ENCODE peak calls at places on chromosome 14, in six cellular contexts. Y is astrocyte, X is GM23338, R is GM20000, W is lower lobe of right lung, Q is HepG2. D is an unnamed sample.
A peak's percentile ranks its signal among the peaks of the same experiment; 100 is the strongest.

GRCh38 chr14:96434040-96434439 is 42.1 kb downstream of the AK7 start:
- DNase-seq in Y (no peak), X (no peak), R (no peak), W (no peak), Q (no peak), D (no peak)

GRCh38 chr14:91414475-91415342 is 2.9 kb downstream of the CCDC88C start:
- DNase-seq in Y (no peak), X (peak; percentile 70), R (no peak), W (no peak), Q (no peak), D (no peak)

GRCh38 chr14:99237288-99237687 is 34.7 kb downstream of the BCL11B start:
- DNase-seq in Y (no peak), X (no peak), R (no peak), W (peak; percentile 9), Q (no peak), D (no peak)

GRCh38 chr14:32588448-32589320 is 259.6 kb downstream of the AKAP6 start:
- DNase-seq in Y (peak; percentile 40), X (peak; percentile 74), R (peak; percentile 30), W (no peak), Q (peak; percentile 43), D (no peak)

GRCh38 chr14:103500148-103500990 is 22.3 kb downstream of the CKB start:
- DNase-seq in Y (peak; percentile 56), X (peak; percentile 95), R (peak; percentile 71), W (peak; percentile 94), Q (peak; percentile 72), D (peak; percentile 90)

GRCh38 chr14:49865431-49865859 is 12.9 kb upstream of the NEMF start:
- DNase-seq in Y (no peak), X (peak; percentile 89), R (no peak), W (peak; percentile 83), Q (peak; percentile 48), D (peak; percentile 92)

GRCh38 chr14:45526715-45527549 is 273.9 kb upstream of the MIS18BP1 start:
- DNase-seq in Y (no peak), X (peak; percentile 85), R (peak; percentile 46), W (no peak), Q (peak; percentile 63), D (peak; percentile 7)

GRCh38 chr14:99512571-99513182 is 31.5 kb downstream of the CCNK start:
- DNase-seq in Y (no peak), X (no peak), R (no peak), W (no peak), Q (no peak), D (no peak)

GRCh38 chr14:77638738-77639137 is 22.3 kb upstream of the SPTLC2 start:
- DNase-seq in Y (peak; percentile 94), X (no peak), R (no peak), W (no peak), Q (no peak), D (no peak)

GRCh38 chr14:106459971-106460730 is 933.8 kb downstream of the TMEM121 start:
- DNase-seq in Y (no peak), X (peak; percentile 4), R (peak; percentile 80), W (no peak), Q (no peak), D (no peak)

GRCh38 chr14:31829256-31829923 is 247.7 kb upstream of the ARHGAP5 start:
- DNase-seq in Y (peak; percentile 72), X (peak; percentile 21), R (no peak), W (no peak), Q (no peak), D (no peak)

GRCh38 chr14:38536376-38537038 is 280.6 kb upstream of the CLEC14A start:
- DNase-seq in Y (no peak), X (peak; percentile 9), R (no peak), W (no peak), Q (no peak), D (no peak)

GRCh38 chr14:29111554-29111953 is 345.0 kb downstream of the FOXG1 start:
- DNase-seq in Y (no peak), X (peak; percentile 2), R (no peak), W (no peak), Q (no peak), D (no peak)

GRCh38 chr14:103880334-103880985 is 33.1 kb upstream of the PPP1R13B start:
- DNase-seq in Y (peak; percentile 53), X (no peak), R (no peak), W (peak; percentile 90), Q (no peak), D (peak; percentile 41)

GRCh38 chr14:102138935-102139247 is 806 bp upstream of the WDR20 start:
- DNase-seq in Y (no peak), X (no peak), R (no peak), W (no peak), Q (no peak), D (no peak)

GRCh38 chr14:24378327-24378726 is 10.3 kb downstream of the NFATC4 start:
- DNase-seq in Y (no peak), X (no peak), R (no peak), W (no peak), Q (no peak), D (no peak)

GRCh38 chr14:78519863-78520262 is 349.7 kb downstream of the NRXN3 start:
- DNase-seq in Y (peak; percentile 7), X (peak; percentile 73), R (peak; percentile 8), W (no peak), Q (peak; percentile 4), D (peak; percentile 42)

GRCh38 chr14:59018978-59019377 is 169.5 kb upstream of the DAAM1 start:
- DNase-seq in Y (no peak), X (peak; percentile 44), R (no peak), W (no peak), Q (no peak), D (no peak)

GRCh38 chr14:76376878-76377523 is 1.1 kb downstream of the ESRRB start:
- DNase-seq in Y (no peak), X (no peak), R (no peak), W (no peak), Q (no peak), D (no peak)

GRCh38 chr14:94056579-94057308 is 24.3 kb downstream of the DDX24 start:
- DNase-seq in Y (no peak), X (no peak), R (peak; percentile 56), W (no peak), Q (no peak), D (peak; percentile 74)

GRCh38 chr14:96086032-96086431 is 46.9 kb downstream of the C14orf132 start:
- DNase-seq in Y (peak; percentile 87), X (no peak), R (no peak), W (no peak), Q (no peak), D (no peak)

DNA sequence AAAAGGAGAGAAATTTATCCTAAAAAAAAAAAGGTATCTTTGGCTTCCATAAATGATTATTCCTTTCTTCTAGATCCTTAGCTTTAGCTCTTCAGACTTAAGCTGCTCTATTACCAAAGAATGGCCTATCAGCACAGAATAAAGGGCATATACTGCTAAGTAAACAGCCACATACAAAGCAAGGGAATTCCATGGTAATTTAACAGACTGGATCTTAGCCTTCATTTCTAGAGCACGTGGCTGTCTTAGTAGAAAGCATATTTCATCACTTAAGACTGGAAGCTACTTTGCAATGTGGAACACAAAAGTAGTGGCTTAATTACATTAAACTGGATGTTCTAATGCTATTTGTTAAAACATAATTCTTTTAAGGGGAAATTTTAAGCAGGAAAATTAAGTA is 23.1 kb downstream of the TMED10 start:
- DNase-seq in Y (no peak), X (no peak), R (no peak), W (no peak), Q (no peak), D (no peak)
- TF ChIP-seq CTCF in Y (no peak), X (no peak), R (no peak), W (no peak), Q (no peak), D (no peak)

DNA sequence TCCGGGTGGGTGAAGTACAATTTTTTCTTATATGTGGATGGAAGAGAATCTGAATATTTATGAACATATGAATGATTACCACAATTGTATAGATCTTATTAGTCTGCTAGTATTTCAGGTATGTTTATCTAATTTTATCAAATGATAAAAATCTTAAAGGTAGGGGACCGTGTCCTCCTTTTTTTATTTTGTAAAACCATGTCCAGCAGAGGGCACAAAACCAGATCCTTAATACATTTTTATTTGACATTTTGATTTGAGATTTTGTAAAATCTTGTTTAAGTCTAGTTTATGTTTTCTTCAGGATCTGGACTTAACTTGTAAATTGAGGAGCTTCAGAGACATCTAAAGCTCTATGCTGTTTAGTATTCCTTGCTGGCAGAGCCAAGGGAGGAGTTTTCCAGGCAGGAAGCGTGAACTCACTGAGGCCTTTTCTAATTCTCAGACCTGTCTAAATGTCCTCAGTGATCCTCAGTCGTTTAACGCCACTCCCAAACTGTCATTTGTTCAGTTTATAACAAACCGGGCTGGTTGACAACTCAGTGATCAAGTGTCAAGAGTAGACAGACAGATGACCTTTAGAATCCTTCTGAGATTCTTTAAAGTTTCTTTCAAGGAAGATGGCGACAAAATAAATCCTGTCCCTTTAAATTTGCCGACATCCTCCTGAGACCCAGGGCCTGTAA is 263.9 kb downstream of the KTN1 start:
- DNase-seq in Y (no peak), X (no peak), R (no peak), W (no peak), Q (no peak), D (no peak)
- TF ChIP-seq CTCF in Y (peak; percentile 14), X (no peak), R (no peak), W (peak; percentile 14), Q (no peak), D (peak; percentile 26)

GRCh38 chr14:69427596-69427995 is 29.1 kb downstream of the SLC39A9 start:
- DNase-seq in Y (no peak), X (no peak), R (no peak), W (no peak), Q (no peak), D (no peak)

GRCh38 chr14:69428289-69428998 is 30.0 kb downstream of the SLC39A9 start:
- DNase-seq in Y (no peak), X (no peak), R (peak; percentile 54), W (no peak), Q (no peak), D (no peak)

GRCh38 chr14:69424139-69424923 is 25.8 kb downstream of the SLC39A9 start:
- DNase-seq in Y (peak; percentile 37), X (no peak), R (no peak), W (no peak), Q (peak; percentile 67), D (no peak)

GRCh38 chr14:69423279-69423678 is 24.8 kb downstream of the SLC39A9 start:
- DNase-seq in Y (peak; percentile 32), X (no peak), R (no peak), W (no peak), Q (no peak), D (no peak)
- TF ChIP-seq CTCF in Y (peak; percentile 5), X (no peak), R (no peak), W (no peak), Q (no peak), D (no peak)

DNA sequence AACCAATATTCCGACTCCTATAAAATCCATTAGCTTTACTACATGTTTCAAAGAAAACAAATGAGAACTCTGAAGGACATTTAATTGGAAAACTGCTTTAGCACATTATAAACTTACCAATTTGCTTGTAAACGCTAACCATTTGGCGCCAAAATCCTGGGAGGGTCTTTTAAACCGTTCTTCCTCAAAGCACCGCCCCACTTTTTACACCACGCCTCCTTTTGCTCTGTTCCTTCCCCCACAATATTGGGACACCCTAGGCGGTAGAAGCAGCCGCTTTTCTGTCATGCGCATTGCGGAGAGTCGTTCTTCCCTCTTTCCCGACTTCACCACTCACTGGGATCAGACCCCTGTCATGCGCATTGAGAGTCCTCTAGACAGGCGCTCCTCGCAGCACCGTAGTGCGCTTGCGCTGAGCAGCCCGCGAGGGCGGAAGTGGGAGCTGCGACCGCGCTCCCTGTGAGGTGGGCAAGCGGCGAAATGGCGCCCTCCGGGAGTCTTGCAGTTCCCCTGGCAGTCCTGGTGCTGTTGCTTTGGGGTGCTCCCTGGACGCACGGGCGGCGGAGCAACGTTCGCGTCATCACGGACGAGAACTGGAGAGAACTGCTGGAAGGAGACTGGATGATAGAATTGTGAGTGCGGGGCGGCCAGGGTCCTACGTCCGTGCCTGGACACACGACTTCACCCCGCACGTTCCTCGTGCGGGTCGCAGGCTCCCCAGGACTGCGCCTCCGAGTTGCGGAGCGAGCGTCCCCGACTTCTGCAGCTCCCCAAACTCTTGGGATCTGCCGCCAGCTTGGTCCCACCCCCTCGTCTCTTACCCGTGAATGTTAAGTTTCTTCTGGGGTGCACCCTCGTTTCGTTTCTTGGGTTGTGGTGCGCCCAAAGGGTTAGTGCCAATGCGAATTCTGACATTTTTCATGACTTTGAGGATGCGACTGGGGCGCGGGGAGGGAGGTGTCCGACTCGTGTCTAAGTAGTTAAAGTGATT is at the start of gene TMX1:
- DNase-seq in Y (peak; percentile 95), X (peak; percentile 99), R (peak; percentile 89), W (peak; percentile 95), Q (peak; percentile 99), D (peak; percentile 95)
- TF ChIP-seq CTCF in Y (no peak), X (peak; percentile 15), R (no peak), W (no peak), Q (peak; percentile 58), D (no peak)